ENCODE peak calls at places on chromosomes 6 and 20, in nine cellular contexts. T, F, D, U, B, J, C, G and V are unnamed samples.

GRCh38 chr20:62406635-62407176 is 379 bp downstream of the CABLES2 start:
- DNase-seq in T (peak; percentile 40), F (no peak), D (no peak), U (no peak), B (no peak), J (no peak), C (no peak), G (no peak), V (no peak)

GRCh38 chr6:133631421-133631820 is 257.5 kb upstream of the TCF21 start:
- DNase-seq in T (no peak), F (no peak), D (peak; percentile 73), U (no peak), B (peak; percentile 69), J (peak; percentile 54), C (no peak), G (no peak), V (peak; percentile 86)

GRCh38 chr20:44695295-44696230 is 19.6 kb upstream of the CCN5 start:
- DNase-seq in T (no peak), F (no peak), D (peak; percentile 85), U (no peak), B (peak; percentile 96), J (no peak), C (no peak), G (no peak), V (no peak)

GRCh38 chr6:16634855-16635254 is 126.4 kb downstream of the ATXN1 start:
- DNase-seq in T (no peak), F (no peak), D (no peak), U (no peak), B (no peak), J (no peak), C (no peak), G (no peak), V (no peak)

GRCh38 chr20:51902933-51903332 is 100.6 kb upstream of the SALL4 start:
- DNase-seq in T (no peak), F (no peak), D (no peak), U (no peak), B (no peak), J (no peak), C (no peak), G (no peak), V (no peak)

GRCh38 chr20:60034231-60035110 is 76.2 kb downstream of the CDH26 start:
- DNase-seq in T (no peak), F (no peak), D (no peak), U (peak; percentile 55), B (no peak), J (no peak), C (peak; percentile 74), G (peak; percentile 52), V (no peak)

GRCh38 chr6:134003542-134003951 is 48.9 kb downstream of the SLC2A12 start:
- DNase-seq in T (no peak), F (no peak), D (peak; percentile 48), U (no peak), B (no peak), J (peak; percentile 37), C (no peak), G (no peak), V (no peak)

GRCh38 chr6:70124882-70125535 is 177.9 kb downstream of the COL9A1 start:
- DNase-seq in T (no peak), F (no peak), D (peak; percentile 19), U (no peak), B (peak; percentile 38), J (peak; percentile 50), C (no peak), G (no peak), V (peak; percentile 46)

GRCh38 chr20:51318058-51318960 is 224.2 kb downstream of the NFATC2 start:
- DNase-seq in T (peak; percentile 25), F (peak; percentile 13), D (no peak), U (no peak), B (no peak), J (peak; percentile 52), C (no peak), G (no peak), V (no peak)

GRCh38 chr6:41655706-41656668 is 17.7 kb downstream of the MDFI start:
- DNase-seq in T (no peak), F (no peak), D (peak; percentile 64), U (peak; percentile 43), B (peak; percentile 37), J (no peak), C (no peak), G (no peak), V (no peak)

GRCh38 chr6:27178001-27178730 is 69.3 kb upstream of the PRSS16 start:
- DNase-seq in T (peak; percentile 62), F (peak; percentile 74), D (peak; percentile 94), U (no peak), B (peak; percentile 95), J (peak; percentile 86), C (peak; percentile 58), G (peak; percentile 28), V (peak; percentile 67)

GRCh38 chr6:45923831-45924391 is 91.7 kb downstream of the CLIC5 start:
- DNase-seq in T (no peak), F (no peak), D (peak; percentile 63), U (no peak), B (peak; percentile 74), J (peak; percentile 74), C (no peak), G (no peak), V (peak; percentile 13)

GRCh38 chr20:25236450-25237304 is 11.2 kb upstream of the PYGB start:
- DNase-seq in T (no peak), F (no peak), D (no peak), U (no peak), B (no peak), J (no peak), C (no peak), G (no peak), V (no peak)

GRCh38 chr6:14278000-14278399 is 160.4 kb downstream of the CD83 start:
- DNase-seq in T (no peak), F (no peak), D (peak; percentile 8), U (no peak), B (no peak), J (no peak), C (no peak), G (no peak), V (no peak)

GRCh38 chr20:18428490-18429173 is 38.2 kb downstream of the DZANK1 start:
- DNase-seq in T (peak; percentile 25), F (no peak), D (peak; percentile 16), U (no peak), B (peak; percentile 66), J (peak; percentile 11), C (peak; percentile 27), G (no peak), V (peak; percentile 25)

GRCh38 chr20:42204261-42204660 is 586.1 kb upstream of the CHD6 start:
- DNase-seq in T (no peak), F (no peak), D (no peak), U (no peak), B (no peak), J (no peak), C (no peak), G (no peak), V (no peak)

GRCh38 chr6:6105472-6106036 is 98.8 kb upstream of the NRN1 start:
- DNase-seq in T (no peak), F (peak; percentile 60), D (no peak), U (no peak), B (no peak), J (no peak), C (no peak), G (no peak), V (no peak)

GRCh38 chr6:39281312-39281980 is 32.8 kb downstream of the KCNK17 start:
- DNase-seq in T (no peak), F (no peak), D (no peak), U (no peak), B (no peak), J (no peak), C (no peak), G (no peak), V (no peak)

DNA sequence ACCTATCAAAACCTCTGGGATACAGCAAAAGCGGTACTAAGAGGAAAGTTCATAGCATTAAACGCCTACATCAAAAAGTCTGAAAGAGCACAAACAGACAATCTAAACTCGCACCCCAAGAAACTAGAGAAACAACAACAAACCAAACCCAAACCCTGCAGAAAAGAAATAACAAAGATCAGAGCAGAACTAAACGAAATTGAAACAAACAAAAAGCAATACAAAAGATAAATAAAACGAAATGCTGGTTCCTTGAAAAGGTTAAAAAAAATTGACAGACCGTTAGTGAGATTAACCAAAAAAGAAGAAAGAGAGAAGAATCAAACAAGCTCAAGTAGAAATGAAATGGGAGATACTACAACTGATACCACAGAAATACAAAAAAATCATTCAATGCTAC is 302.3 kb downstream of the RNGTT start:
- DNase-seq in T (no peak), F (no peak), D (no peak), U (no peak), B (no peak), J (no peak), C (no peak), G (no peak), V (no peak)
- H3K9me3 ChIP-seq in T (no peaks in the 10 kb centered on the region), F (peaks cover 30% of the 10 kb centered on the region), D (peaks cover 5% of the 10 kb centered on the region), U (peaks cover 6% of the 10 kb centered on the region), B (no peaks in the 10 kb centered on the region), J (no peaks in the 10 kb centered on the region), C (no peaks in the 10 kb centered on the region), G (no peaks in the 10 kb centered on the region), V (peaks cover 3% of the 10 kb centered on the region)

GRCh38 chr20:34771680-34772081 is 53.8 kb downstream of the NCOA6 start:
- DNase-seq in T (no peak), F (no peak), D (no peak), U (no peak), B (peak; percentile 12), J (no peak), C (no peak), G (no peak), V (no peak)
- H3K36me3 ChIP-seq in T (peaks cover 25% of the 10 kb centered on the region), F (peaks cover 47% of the 10 kb centered on the region), D (peaks cover 22% of the 10 kb centered on the region), U (peaks cover 7% of the 10 kb centered on the region), B (peaks cover 6% of the 10 kb centered on the region), J (peaks cover 31% of the 10 kb centered on the region), C (peaks cover 89% of the 10 kb centered on the region), G (no peaks in the 10 kb centered on the region), V (peaks cover 64% of the 10 kb centered on the region)

DNA sequence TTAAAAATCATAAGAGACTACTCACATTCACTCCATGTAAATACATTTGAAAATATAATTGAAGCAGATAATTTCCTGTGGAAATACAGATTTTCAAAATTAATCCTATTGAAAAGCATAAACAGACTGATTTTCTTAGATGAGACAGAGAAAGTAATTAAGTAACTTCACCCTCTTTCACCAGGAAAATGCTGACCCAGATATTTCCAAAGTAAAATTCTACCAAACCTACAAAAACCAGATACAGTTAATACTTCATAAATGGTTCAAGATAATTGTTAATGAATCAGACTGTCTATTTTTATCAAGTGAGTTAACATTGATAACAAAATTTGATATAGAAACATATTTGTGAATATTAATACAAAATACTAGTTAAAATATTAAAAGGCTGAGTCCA is 233.5 kb upstream of the KHDRBS2 start:
- DNase-seq in T (no peak), F (no peak), D (no peak), U (no peak), B (no peak), J (no peak), C (no peak), G (no peak), V (no peak)
- H3K4me3 ChIP-seq in T (no peak overlapping the region), F (no peak overlapping the region), D (no peak overlapping the region), U (no peak overlapping the region), B (no peak overlapping the region), J (no peak overlapping the region), C (no peak overlapping the region), G (no peak overlapping the region), V (no peak overlapping the region)

GRCh38 chr6:159353193-159353592 is 184.0 kb downstream of the FNDC1 start:
- DNase-seq in T (no peak), F (no peak), D (no peak), U (no peak), B (no peak), J (no peak), C (no peak), G (no peak), V (no peak)

GRCh38 chr6:159357211-159357920 is 188.2 kb downstream of the FNDC1 start:
- DNase-seq in T (no peak), F (no peak), D (no peak), U (no peak), B (no peak), J (no peak), C (no peak), G (no peak), V (no peak)

GRCh38 chr6:159351707-159352106 is 182.5 kb downstream of the FNDC1 start:
- DNase-seq in T (no peak), F (no peak), D (no peak), U (no peak), B (no peak), J (no peak), C (no peak), G (no peak), V (no peak)
- H3K9me3 ChIP-seq in T (no peaks in the 10 kb centered on the region), F (no peaks in the 10 kb centered on the region), D (no peaks in the 10 kb centered on the region), U (no peaks in the 10 kb centered on the region), B (no peaks in the 10 kb centered on the region), J (no peaks in the 10 kb centered on the region), C (no peaks in the 10 kb centered on the region), G (no peaks in the 10 kb centered on the region), V (no peaks in the 10 kb centered on the region)